ENCODE peak calls at places on chromosomes 2 and 18, in ten cellular contexts. M is esophagus muscularis mucosa; L is cardiac fibroblast; G is stimulated activated CD8-positive, alpha-beta memory T cell treated with anti-CD3 and anti-CD28 coated beads, Interleukin-2, amount 100 ng/mL, for 48 hours; W is CD8-positive, alpha-beta T cell; H is myocyte; S is AG08396; Z is WERI-Rb-1; P is NAMALWA; D is colonic mucosa. J is an unnamed sample.

GRCh38 chr2:70897203-70897976 is 38.3 kb upstream of the ATP6V1B1 start:
- DNase-seq in M (no peak), L (peak), G (no peak), W (no peak), H (no peak), S (no peak), Z (no peak), P (no peak), D (no peak), J (no peak)

GRCh38 chr2:1117569-1117968 is 166.9 kb downstream of the SNTG2 start:
- DNase-seq in M (no peak), L (no peak), G (no peak), W (no peak), H (no peak), S (no peak), Z (no peak), P (no peak), D (no peak), J (no peak)

GRCh38 chr2:20052872-20053281 is 1.4 kb upstream of the LAPTM4A start:
- DNase-seq in M (no peak), L (peak), G (no peak), W (no peak), H (peak), S (peak), Z (peak), P (peak), D (peak), J (no peak)

GRCh38 chr2:239660390-239661228 is 259.8 kb upstream of the HDAC4 start:
- DNase-seq in M (peak), L (no peak), G (no peak), W (no peak), H (no peak), S (no peak), Z (no peak), P (no peak), D (no peak), J (no peak)

GRCh38 chr2:74944987-74945782 is 13.3 kb upstream of the POLE4 start:
- DNase-seq in M (no peak), L (peak), G (no peak), W (no peak), H (no peak), S (no peak), Z (no peak), P (no peak), D (no peak), J (peak)

GRCh38 chr2:217664761-217665160 is 338.0 kb downstream of the TNS1 start:
- DNase-seq in M (no peak), L (no peak), G (no peak), W (no peak), H (no peak), S (no peak), Z (no peak), P (no peak), D (no peak), J (no peak)

GRCh38 chr2:195489101-195489500 is 167.9 kb upstream of the SLC39A10 start:
- DNase-seq in M (no peak), L (peak), G (no peak), W (no peak), H (peak), S (peak), Z (no peak), P (no peak), D (no peak), J (no peak)

GRCh38 chr2:68742638-68743037 is 8.0 kb downstream of the ARHGAP25 start:
- DNase-seq in M (peak), L (no peak), G (no peak), W (no peak), H (no peak), S (no peak), Z (no peak), P (peak), D (peak), J (no peak)

GRCh38 chr2:73982140-73982617 is 2.5 kb upstream of the TET3 start:
- DNase-seq in M (no peak), L (peak), G (no peak), W (no peak), H (peak), S (peak), Z (no peak), P (no peak), D (peak), J (no peak)

GRCh38 chr2:52879561-52879960 is 888.0 kb upstream of the CHAC2 start:
- DNase-seq in M (no peak), L (no peak), G (no peak), W (no peak), H (no peak), S (no peak), Z (no peak), P (no peak), D (no peak), J (no peak)

GRCh38 chr18:68722807-68723206 is 7.9 kb upstream of the TMX3 start:
- DNase-seq in M (no peak), L (no peak), G (no peak), W (no peak), H (no peak), S (no peak), Z (no peak), P (no peak), D (no peak), J (no peak)

GRCh38 chr2:216619411-216620393 is 13.5 kb upstream of the IGFBP2 start:
- DNase-seq in M (no peak), L (peak), G (no peak), W (no peak), H (no peak), S (no peak), Z (peak), P (peak), D (no peak), J (no peak)

GRCh38 chr18:52694804-52695203 is 354.8 kb downstream of the DCC start:
- DNase-seq in M (no peak), L (peak), G (no peak), W (no peak), H (no peak), S (no peak), Z (peak), P (peak), D (no peak), J (no peak)